ENCODE peak calls at places on chromosomes 12 and 14, in ten cellular contexts. F is ureter, N is breast epithelium, G is lung microvascular endothelial cell, Y is GM12865, H is ELF-1, T is choroid plexus epithelial cell, S is RPMI7951, P is NCI-H1436, C is GM03348. A is an unnamed sample.

GRCh38 chr14:68879841-68880575 is 87.1 kb upstream of the ZFP36L1 start:
- DNase-seq in T (no peak), P (no peak), H (no peak), N (no peak), C (no peak), S (no peak), F (no peak), G (no peak), Y (no peak), A (no peak)

GRCh38 chr12:5803532-5803931 is 141.5 kb downstream of the ANO2 start:
- DNase-seq in G (no peak), C (no peak), F (no peak), P (no peak), S (no peak), N (no peak), H (no peak), T (no peak), Y (no peak), A (no peak)

GRCh38 chr14:89024691-89025090 is 200.2 kb downstream of the TTC8 start:
- DNase-seq in Y (no peak), P (no peak), F (no peak), T (no peak), N (no peak), S (peak; percentile 29), G (no peak), C (no peak), H (no peak), A (no peak)

GRCh38 chr12:46089414-46090162 is 99.2 kb upstream of the SCAF11 start:
- DNase-seq in P (no peak), N (no peak), G (no peak), H (no peak), C (peak; percentile 17), Y (no peak), S (no peak), T (no peak), F (no peak), A (no peak)

GRCh38 chr14:105891221-105891602 is 364.8 kb downstream of the TMEM121 start:
- DNase-seq in G (no peak), T (no peak), P (no peak), F (no peak), H (no peak), Y (no peak), S (no peak), C (no peak), N (peak; percentile 40), A (no peak)

GRCh38 chr12:51205350-51205749 is 12.5 kb downstream of the POU6F1 start:
- DNase-seq in P (no peak), S (no peak), H (no peak), T (no peak), C (no peak), F (no peak), Y (no peak), G (no peak), N (no peak), A (no peak)

GRCh38 chr12:113473942-113474341 is 2.3 kb upstream of the LHX5 start:
- DNase-seq in G (no peak), Y (no peak), S (no peak), H (peak; percentile 71), T (no peak), P (no peak), C (no peak), N (no peak), F (no peak), A (no peak)

GRCh38 chr14:23061995-23062394 is 4.7 kb upstream of the CDH24 start:
- DNase-seq in H (peak; percentile 81), Y (no peak), S (peak; percentile 90), F (peak; percentile 79), P (no peak), T (peak; percentile 98), N (no peak), C (peak; percentile 82), G (peak; percentile 95), A (no peak)

GRCh38 chr14:25009891-25010290 is 40.1 kb downstream of the STXBP6 start:
- DNase-seq in G (no peak), H (peak; percentile 67), F (no peak), C (peak; percentile 66), T (no peak), N (no peak), P (no peak), Y (no peak), S (peak; percentile 44), A (no peak)